ENCODE peak calls at places on chromosomes 5 and 9, in six cellular contexts. A is ovary, S is lung, H is spleen, P is right atrium auricular region, Q is ascending aorta. O is an unnamed sample. For H3K36me3, the result is how much of the 10 kb centered on the place peaks cover.

GRCh38 chr5:136249678-136250266 is 56.8 kb upstream of the SMIM32 start:
- DNase-seq in P (no peak), S (peak), A (peak), H (no peak), Q (no peak), O (no peak)

GRCh38 chr5:56525117-56525516 is 290.2 kb upstream of the MAP3K1 start:
- DNase-seq in P (no peak), A (no peak), S (no peak), H (no peak), Q (peak), O (no peak)

GRCh38 chr5:160030631-160031377 is 21.9 kb downstream of the TTC1 start:
- DNase-seq in A (no peak), Q (no peak), S (no peak), H (no peak), P (no peak), O (no peak)

GRCh38 chr5:76291305-76292077 is 111.6 kb upstream of the IQGAP2 start:
- DNase-seq in A (no peak), S (no peak), H (no peak), Q (no peak), P (no peak), O (no peak)

GRCh38 chr5:86918246-86918645 is 300.5 kb downstream of the COX7C start:
- DNase-seq in Q (no peak), A (no peak), H (no peak), S (no peak), P (no peak), O (no peak)

GRCh38 chr9:106933470-106933869 is 70.5 kb downstream of the ZNF462 start:
- DNase-seq in S (no peak), P (no peak), Q (no peak), H (no peak), A (no peak), O (no peak)

GRCh38 chr5:141651728-141652105 is 499 bp upstream of the FCHSD1 start:
- DNase-seq in A (no peak), Q (no peak), S (no peak), P (no peak), H (no peak), O (no peak)

GRCh38 chr9:132631685-132632084 is 38.1 kb downstream of the DDX31 start:
- DNase-seq in P (no peak), A (no peak), S (no peak), Q (no peak), H (no peak), O (no peak)

GRCh38 chr5:1820381-1820780 is 19.2 kb downstream of the NDUFS6 start:
- DNase-seq in A (no peak), P (no peak), Q (no peak), H (peak), S (no peak), O (no peak)

GRCh38 chr9:27784999-27785713 is 211.9 kb upstream of the C9orf72 start:
- DNase-seq in P (no peak), Q (no peak), A (no peak), S (no peak), H (no peak), O (no peak)

GRCh38 chr5:139215176-139215975 is 17.2 kb upstream of the SIL1 start:
- DNase-seq in H (no peak), S (no peak), Q (no peak), A (no peak), P (no peak), O (no peak)

GRCh38 chr5:122937914-122938313 is 92.5 kb downstream of the SNX24 start:
- DNase-seq in Q (peak), A (peak), S (no peak), P (peak), H (no peak), O (no peak)

DNA sequence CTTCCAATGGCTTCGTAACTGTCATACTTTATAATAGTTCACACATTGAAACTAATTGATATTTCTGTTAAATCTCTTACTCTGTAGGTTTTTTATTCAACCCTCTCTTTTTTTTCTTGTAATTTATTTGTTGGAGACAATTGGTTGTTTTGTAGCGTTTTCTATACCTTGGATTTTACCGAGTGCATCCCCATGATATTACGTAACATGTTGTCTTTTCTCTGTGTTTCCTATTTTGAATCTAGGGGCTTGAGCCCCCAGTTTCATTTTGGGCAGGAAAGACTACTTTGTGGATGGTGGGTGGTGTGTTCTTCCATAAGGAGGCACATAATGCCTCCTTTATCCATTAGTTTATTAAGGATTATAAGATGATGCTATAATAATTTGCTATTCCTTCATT is 7.4 kb downstream of the MRPL22 start:
- DNase-seq in A (no peak), H (no peak), P (no peak), Q (no peak), S (no peak), O (no peak)
- H3K36me3 ChIP-seq in A (under half), H (under half), P (under half), Q (under half), S (under half), O (under half)

GRCh38 chr5:3456121-3456681 is 139.4 kb upstream of the IRX1 start:
- DNase-seq in Q (no peak), S (no peak), P (no peak), H (no peak), A (no peak), O (no peak)
- H3K27ac ChIP-seq in Q (no peak), S (no peak), P (no peak), H (no peak), A (no peak), O (no peak)

GRCh38 chr9:128316421-128316820 is 5.8 kb downstream of the TRUB2 start:
- DNase-seq in H (no peak), P (no peak), S (no peak), Q (no peak), A (no peak), O (no peak)
- H3K36me3 ChIP-seq in H (half or more), P (under half), S (under half), Q (half or more), A (under half), O (under half)

GRCh38 chr9:35912791-35913400 is 3.6 kb downstream of the SPAAR start:
- DNase-seq in Q (no peak), H (no peak), P (no peak), S (peak), A (no peak), O (no peak)

GRCh38 chr9:35911690-35912089 is 2.4 kb downstream of the SPAAR start:
- DNase-seq in P (no peak), Q (no peak), A (no peak), S (peak), H (no peak), O (no peak)

GRCh38 chr9:35909687-35910612 is 660 bp downstream of the SPAAR start:
- DNase-seq in Q (no peak), H (no peak), P (peak), S (peak), A (peak), O (no peak)

GRCh38 chr9:35909274-35909673 is at the start of gene SPAAR:
- DNase-seq in Q (no peak), S (peak), P (no peak), H (no peak), A (peak), O (no peak)

DNA sequence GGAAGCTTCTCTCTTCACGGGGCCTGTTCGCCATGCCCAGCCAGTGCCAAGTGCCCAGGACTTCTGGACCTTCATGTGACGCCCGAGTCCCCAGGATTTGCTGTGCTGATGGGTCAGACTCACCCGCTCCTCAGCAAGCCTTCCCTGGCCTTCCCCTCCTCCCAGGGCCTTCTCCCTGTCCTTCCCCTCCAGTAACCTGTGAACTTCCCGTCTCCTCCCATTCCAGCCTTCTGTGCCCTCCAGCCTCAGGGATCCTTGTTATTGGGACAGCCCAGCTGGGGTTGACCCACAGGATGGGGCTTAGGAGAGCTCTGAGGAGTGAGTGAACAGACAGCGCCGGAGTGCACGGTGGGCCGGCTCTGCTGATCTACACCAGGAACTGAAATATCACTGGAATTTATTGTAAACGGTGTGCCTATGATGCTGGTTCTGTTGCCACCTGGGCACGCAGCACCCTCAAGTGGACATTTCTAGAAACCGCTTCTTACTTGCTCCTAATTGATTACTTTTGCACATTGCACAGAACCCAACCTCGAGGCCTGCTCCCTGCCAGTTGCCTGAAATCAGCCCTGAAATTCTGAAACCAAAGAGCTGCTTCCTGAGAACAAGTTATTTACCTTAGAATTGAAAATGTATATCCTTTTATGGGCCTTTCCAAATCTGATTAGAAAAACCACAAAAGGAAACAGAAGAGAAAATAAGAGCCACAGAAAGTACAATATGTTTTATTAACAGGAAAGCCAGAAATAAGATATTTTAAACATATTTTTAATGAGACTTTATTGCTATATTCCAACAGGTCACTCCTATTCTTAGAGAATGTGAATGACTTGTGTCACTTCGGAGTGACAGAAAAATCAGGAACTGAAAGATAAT is 1.6 kb downstream of the SPAAR start:
- DNase-seq in Q (no peak), S (peak), H (peak), P (no peak), A (no peak), O (no peak)
- H3K27ac ChIP-seq in Q (peak), S (peak), H (peak), P (peak), A (no peak), O (peak)

GRCh38 chr9:92724528-92725265 is 39.9 kb downstream of the BICD2 start:
- DNase-seq in Q (no peak), S (peak), A (no peak), P (peak), H (no peak), O (no peak)
- H3K36me3 ChIP-seq in Q (half or more), S (under half), A (under half), P (under half), H (under half), O (half or more)